ENCODE peak calls at places on chromosome 16, in ten cellular contexts. One of them, this sample, is unnamed.
A peak's percentile ranks its signal among the peaks of the same experiment; 100 is the strongest.

GRCh38 chr16:78002915-78003538 is 19.3 kb upstream of the CLEC3A start:
- DNase-seq in keratinocyte: peak; percentile 7
- DNase-seq in AG10803: peak; percentile 86
- DNase-seq in AG09309: peak; percentile 71
- DNase-seq in epithelial cell of proximal tubule: peak; percentile 32
- DNase-seq in GM13977: peak; percentile 83
- DNase-seq in left lung: peak; percentile 82
- DNase-seq in HFF-Myc: peak; percentile 58
- DNase-seq in osteocyte: peak; percentile 87
- DNase-seq in fibroblast of the aortic adventitia: peak; percentile 92
- DNase-seq in this sample: peak; percentile 80

GRCh38 chr16:82033006-82033405 is 2.0 kb upstream of the HSD17B2 start:
- DNase-seq in keratinocyte: no peak
- DNase-seq in AG10803: no peak
- DNase-seq in AG09309: no peak
- DNase-seq in epithelial cell of proximal tubule: no peak
- DNase-seq in GM13977: no peak
- DNase-seq in left lung: no peak
- DNase-seq in HFF-Myc: no peak
- DNase-seq in osteocyte: no peak
- DNase-seq in fibroblast of the aortic adventitia: no peak
- DNase-seq in this sample: no peak

GRCh38 chr16:73483934-73484712 is 436.2 kb upstream of the ZFHX3 start:
- DNase-seq in keratinocyte: no peak
- DNase-seq in AG10803: no peak
- DNase-seq in AG09309: no peak
- DNase-seq in epithelial cell of proximal tubule: no peak
- DNase-seq in GM13977: no peak
- DNase-seq in left lung: no peak
- DNase-seq in HFF-Myc: no peak
- DNase-seq in osteocyte: peak; percentile 32
- DNase-seq in fibroblast of the aortic adventitia: no peak
- DNase-seq in this sample: no peak

GRCh38 chr16:75591001-75591852 is 25.0 kb downstream of the GABARAPL2 start:
- DNase-seq in keratinocyte: no peak
- DNase-seq in AG10803: peak; percentile 77
- DNase-seq in AG09309: peak; percentile 52
- DNase-seq in epithelial cell of proximal tubule: no peak
- DNase-seq in GM13977: no peak
- DNase-seq in left lung: no peak
- DNase-seq in HFF-Myc: peak; percentile 24
- DNase-seq in osteocyte: no peak
- DNase-seq in fibroblast of the aortic adventitia: peak; percentile 89
- DNase-seq in this sample: no peak

GRCh38 chr16:81713796-81714195 is 65.3 kb upstream of the PLCG2 start:
- DNase-seq in keratinocyte: no peak
- DNase-seq in AG10803: no peak
- DNase-seq in AG09309: no peak
- DNase-seq in epithelial cell of proximal tubule: no peak
- DNase-seq in GM13977: no peak
- DNase-seq in left lung: no peak
- DNase-seq in HFF-Myc: no peak
- DNase-seq in osteocyte: no peak
- DNase-seq in fibroblast of the aortic adventitia: no peak
- DNase-seq in this sample: no peak

GRCh38 chr16:82603784-82604411 is 22.9 kb upstream of the CDH13 start:
- DNase-seq in keratinocyte: no peak
- DNase-seq in AG10803: peak; percentile 72
- DNase-seq in AG09309: peak; percentile 40
- DNase-seq in epithelial cell of proximal tubule: peak; percentile 6
- DNase-seq in GM13977: no peak
- DNase-seq in left lung: no peak
- DNase-seq in HFF-Myc: no peak
- DNase-seq in osteocyte: no peak
- DNase-seq in fibroblast of the aortic adventitia: peak; percentile 78
- DNase-seq in this sample: no peak

GRCh38 chr16:27198451-27199234 is 4.7 kb upstream of the KDM8 start:
- DNase-seq in keratinocyte: no peak
- DNase-seq in AG10803: no peak
- DNase-seq in AG09309: no peak
- DNase-seq in epithelial cell of proximal tubule: no peak
- DNase-seq in GM13977: no peak
- DNase-seq in left lung: no peak
- DNase-seq in HFF-Myc: no peak
- DNase-seq in osteocyte: no peak
- DNase-seq in fibroblast of the aortic adventitia: no peak
- DNase-seq in this sample: no peak

GRCh38 chr16:85391769-85392583 is 221.1 kb upstream of the GSE1 start:
- DNase-seq in keratinocyte: no peak
- DNase-seq in AG10803: no peak
- DNase-seq in AG09309: no peak
- DNase-seq in epithelial cell of proximal tubule: no peak
- DNase-seq in GM13977: no peak
- DNase-seq in left lung: peak; percentile 17
- DNase-seq in HFF-Myc: no peak
- DNase-seq in osteocyte: no peak
- DNase-seq in fibroblast of the aortic adventitia: no peak
- DNase-seq in this sample: no peak

GRCh38 chr16:68802190-68802589 is 41.1 kb upstream of the TANGO6 start:
- DNase-seq in keratinocyte: peak; percentile 85
- DNase-seq in AG10803: peak; percentile 62
- DNase-seq in AG09309: peak; percentile 86
- DNase-seq in epithelial cell of proximal tubule: no peak
- DNase-seq in GM13977: no peak
- DNase-seq in left lung: no peak
- DNase-seq in HFF-Myc: no peak
- DNase-seq in osteocyte: no peak
- DNase-seq in fibroblast of the aortic adventitia: peak; percentile 96
- DNase-seq in this sample: no peak

GRCh38 chr16:88747588-88748301 is 37.3 kb downstream of the PIEZO1 start:
- DNase-seq in keratinocyte: no peak
- DNase-seq in AG10803: no peak
- DNase-seq in AG09309: no peak
- DNase-seq in epithelial cell of proximal tubule: no peak
- DNase-seq in GM13977: peak; percentile 74
- DNase-seq in left lung: no peak
- DNase-seq in HFF-Myc: no peak
- DNase-seq in osteocyte: no peak
- DNase-seq in fibroblast of the aortic adventitia: no peak
- DNase-seq in this sample: peak; percentile 71

GRCh38 chr16:88750854-88751253 is 34.2 kb downstream of the PIEZO1 start:
- DNase-seq in keratinocyte: no peak
- DNase-seq in AG10803: no peak
- DNase-seq in AG09309: no peak
- DNase-seq in epithelial cell of proximal tubule: no peak
- DNase-seq in GM13977: no peak
- DNase-seq in left lung: no peak
- DNase-seq in HFF-Myc: no peak
- DNase-seq in osteocyte: no peak
- DNase-seq in fibroblast of the aortic adventitia: no peak
- DNase-seq in this sample: no peak

GRCh38 chr16:86349338-86349900 is 160.9 kb upstream of the FOXF1 start:
- DNase-seq in keratinocyte: no peak
- DNase-seq in AG10803: no peak
- DNase-seq in AG09309: no peak
- DNase-seq in epithelial cell of proximal tubule: no peak
- DNase-seq in GM13977: no peak
- DNase-seq in left lung: no peak
- DNase-seq in HFF-Myc: no peak
- DNase-seq in osteocyte: no peak
- DNase-seq in fibroblast of the aortic adventitia: no peak
- DNase-seq in this sample: no peak

GRCh38 chr16:85445779-85446222 is 167.3 kb upstream of the GSE1 start:
- DNase-seq in keratinocyte: no peak
- DNase-seq in AG10803: no peak
- DNase-seq in AG09309: no peak
- DNase-seq in epithelial cell of proximal tubule: no peak
- DNase-seq in GM13977: no peak
- DNase-seq in left lung: no peak
- DNase-seq in HFF-Myc: no peak
- DNase-seq in osteocyte: no peak
- DNase-seq in fibroblast of the aortic adventitia: peak; percentile 25
- DNase-seq in this sample: no peak

GRCh38 chr16:2224183-2224486 is 744 bp downstream of the E4F1 start:
- DNase-seq in keratinocyte: no peak
- DNase-seq in AG10803: peak; percentile 49
- DNase-seq in AG09309: peak; percentile 11
- DNase-seq in epithelial cell of proximal tubule: no peak
- DNase-seq in GM13977: no peak
- DNase-seq in left lung: no peak
- DNase-seq in HFF-Myc: no peak
- DNase-seq in osteocyte: no peak
- DNase-seq in fibroblast of the aortic adventitia: peak; percentile 59
- DNase-seq in this sample: no peak
- TF ChIP-seq CTCF in keratinocyte: peak; percentile 57
- TF ChIP-seq CTCF in AG10803: peak; percentile 27
- TF ChIP-seq CTCF in AG09309: peak; percentile 31
- TF ChIP-seq CTCF in epithelial cell of proximal tubule: peak; percentile 32
- TF ChIP-seq CTCF in GM13977: peak; percentile 19
- TF ChIP-seq CTCF in left lung: no peak
- TF ChIP-seq CTCF in HFF-Myc: peak; percentile 21
- TF ChIP-seq CTCF in osteocyte: peak; percentile 43
- TF ChIP-seq CTCF in fibroblast of the aortic adventitia: peak; percentile 30
- TF ChIP-seq CTCF in this sample: peak; percentile 25

GRCh38 chr16:24699151-24699723 is 30.2 kb upstream of the TNRC6A start:
- DNase-seq in keratinocyte: no peak
- DNase-seq in AG10803: no peak
- DNase-seq in AG09309: no peak
- DNase-seq in epithelial cell of proximal tubule: no peak
- DNase-seq in GM13977: no peak
- DNase-seq in left lung: no peak
- DNase-seq in HFF-Myc: no peak
- DNase-seq in osteocyte: no peak
- DNase-seq in fibroblast of the aortic adventitia: no peak
- DNase-seq in this sample: no peak

GRCh38 chr16:24696699-24697098 is 32.8 kb upstream of the TNRC6A start:
- DNase-seq in keratinocyte: no peak
- DNase-seq in AG10803: no peak
- DNase-seq in AG09309: no peak
- DNase-seq in epithelial cell of proximal tubule: no peak
- DNase-seq in GM13977: no peak
- DNase-seq in left lung: no peak
- DNase-seq in HFF-Myc: no peak
- DNase-seq in osteocyte: no peak
- DNase-seq in fibroblast of the aortic adventitia: no peak
- DNase-seq in this sample: no peak

GRCh38 chr16:24701521-24701951 is 27.9 kb upstream of the TNRC6A start:
- DNase-seq in keratinocyte: no peak
- DNase-seq in AG10803: peak; percentile 68
- DNase-seq in AG09309: no peak
- DNase-seq in epithelial cell of proximal tubule: no peak
- DNase-seq in GM13977: no peak
- DNase-seq in left lung: no peak
- DNase-seq in HFF-Myc: peak; percentile 37
- DNase-seq in osteocyte: no peak
- DNase-seq in fibroblast of the aortic adventitia: peak; percentile 68
- DNase-seq in this sample: no peak

GRCh38 chr16:24698314-24698713 is 31.1 kb upstream of the TNRC6A start:
- DNase-seq in keratinocyte: no peak
- DNase-seq in AG10803: no peak
- DNase-seq in AG09309: no peak
- DNase-seq in epithelial cell of proximal tubule: no peak
- DNase-seq in GM13977: no peak
- DNase-seq in left lung: no peak
- DNase-seq in HFF-Myc: no peak
- DNase-seq in osteocyte: no peak
- DNase-seq in fibroblast of the aortic adventitia: no peak
- DNase-seq in this sample: no peak

GRCh38 chr16:24700549-24701392 is 28.7 kb upstream of the TNRC6A start:
- DNase-seq in keratinocyte: peak; percentile 64
- DNase-seq in AG10803: peak; percentile 99
- DNase-seq in AG09309: peak; percentile 98
- DNase-seq in epithelial cell of proximal tubule: peak; percentile 95
- DNase-seq in GM13977: no peak
- DNase-seq in left lung: no peak
- DNase-seq in HFF-Myc: peak; percentile 99
- DNase-seq in osteocyte: peak; percentile 91
- DNase-seq in fibroblast of the aortic adventitia: peak; percentile 99
- DNase-seq in this sample: no peak
- TF ChIP-seq CTCF in keratinocyte: peak; percentile 50
- TF ChIP-seq CTCF in AG10803: peak; percentile 55
- TF ChIP-seq CTCF in AG09309: peak; percentile 54
- TF ChIP-seq CTCF in epithelial cell of proximal tubule: peak; percentile 41
- TF ChIP-seq CTCF in GM13977: no peak
- TF ChIP-seq CTCF in left lung: peak; percentile 17
- TF ChIP-seq CTCF in HFF-Myc: peak; percentile 52
- TF ChIP-seq CTCF in osteocyte: peak; percentile 55
- TF ChIP-seq CTCF in fibroblast of the aortic adventitia: peak; percentile 55
- TF ChIP-seq CTCF in this sample: no peak

GRCh38 chr16:15434425-15435215 is at the start of gene BMERB1:
- DNase-seq in keratinocyte: no peak
- DNase-seq in AG10803: peak; percentile 77
- DNase-seq in AG09309: no peak
- DNase-seq in epithelial cell of proximal tubule: no peak
- DNase-seq in GM13977: peak; percentile 26
- DNase-seq in left lung: no peak
- DNase-seq in HFF-Myc: no peak
- DNase-seq in osteocyte: peak; percentile 94
- DNase-seq in fibroblast of the aortic adventitia: peak; percentile 77
- DNase-seq in this sample: no peak
- TF ChIP-seq CTCF in keratinocyte: no peak
- TF ChIP-seq CTCF in AG10803: no peak
- TF ChIP-seq CTCF in AG09309: no peak
- TF ChIP-seq CTCF in epithelial cell of proximal tubule: no peak
- TF ChIP-seq CTCF in GM13977: no peak
- TF ChIP-seq CTCF in left lung: no peak
- TF ChIP-seq CTCF in HFF-Myc: no peak
- TF ChIP-seq CTCF in osteocyte: no peak
- TF ChIP-seq CTCF in fibroblast of the aortic adventitia: no peak
- TF ChIP-seq CTCF in this sample: no peak

DNA sequence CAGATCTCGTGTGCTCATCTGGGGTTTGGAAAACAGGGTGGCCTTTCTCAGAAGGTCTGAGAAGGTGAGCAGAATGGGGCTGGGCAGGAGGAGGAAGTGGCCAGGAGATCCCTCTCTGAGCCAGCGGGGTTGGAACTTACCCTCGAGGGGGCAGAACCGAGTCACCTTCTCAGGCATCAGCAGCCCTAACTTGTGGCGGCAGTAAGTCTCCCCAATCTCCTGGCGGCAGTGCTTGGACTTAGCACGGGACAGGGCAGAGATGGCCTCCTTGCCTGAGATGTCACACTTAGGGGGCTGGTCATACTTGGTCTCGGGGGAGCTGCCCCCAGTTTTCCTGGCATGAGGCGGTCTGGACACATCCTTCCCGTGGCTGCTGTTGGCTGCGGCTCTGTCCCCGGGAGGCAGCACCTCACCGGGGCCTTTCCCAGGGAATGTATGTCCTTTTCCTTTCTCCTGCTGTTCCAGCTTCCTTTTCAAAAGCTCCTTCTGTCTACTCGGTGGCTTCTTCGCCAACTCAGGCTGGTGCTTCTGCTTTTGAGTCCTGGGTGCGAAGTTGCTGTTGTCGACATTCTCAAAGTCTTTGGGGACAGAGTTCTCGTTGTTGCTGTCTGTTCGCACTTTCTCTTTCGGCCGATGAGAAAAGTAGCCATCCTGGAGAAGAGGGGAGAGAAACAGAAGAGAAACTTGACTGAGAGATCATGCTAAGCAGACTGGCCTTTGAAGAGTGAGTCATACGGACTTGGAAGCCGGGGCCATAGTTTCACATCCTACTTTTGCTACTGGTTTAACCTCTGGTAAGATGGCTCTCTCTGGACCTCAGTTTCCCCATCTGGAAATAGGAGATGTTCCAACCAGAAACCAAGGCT is 211.7 kb downstream of the XYLT1 start:
- DNase-seq in keratinocyte: no peak
- DNase-seq in AG10803: no peak
- DNase-seq in AG09309: no peak
- DNase-seq in epithelial cell of proximal tubule: no peak
- DNase-seq in GM13977: peak; percentile 73
- DNase-seq in left lung: peak; percentile 57
- DNase-seq in HFF-Myc: no peak
- DNase-seq in osteocyte: no peak
- DNase-seq in fibroblast of the aortic adventitia: no peak
- DNase-seq in this sample: peak; percentile 82
- TF ChIP-seq CTCF in keratinocyte: no peak
- TF ChIP-seq CTCF in AG10803: no peak
- TF ChIP-seq CTCF in AG09309: no peak
- TF ChIP-seq CTCF in epithelial cell of proximal tubule: no peak
- TF ChIP-seq CTCF in GM13977: peak; percentile 50
- TF ChIP-seq CTCF in left lung: no peak
- TF ChIP-seq CTCF in HFF-Myc: no peak
- TF ChIP-seq CTCF in osteocyte: no peak
- TF ChIP-seq CTCF in fibroblast of the aortic adventitia: no peak
- TF ChIP-seq CTCF in this sample: peak; percentile 60

This sample was measured in GM10248.